ENCODE peak calls at places on chromosomes 3 and 15, in five cellular contexts. One of them, this sample, is unnamed.

GRCh38 chr15:22811640-22812039 is 25.2 kb downstream of the NIPA1 start:
- DNase-seq in AG04449: no peak
- DNase-seq in ACHN: peak; percentile 21
- DNase-seq in activated CD4-positive, alpha-beta T cell treated with anti-CD3 and anti-CD28 coated beads, Interleukin-2, amount 50 U/mL, for 48 hours: no peak
- DNase-seq in NCI-H345: peak; percentile 8
- DNase-seq in this sample: no peak

GRCh38 chr15:74541494-74542191 is 623 bp downstream of the ARID3B start:
- DNase-seq in AG04449: no peak
- DNase-seq in ACHN: peak; percentile 51
- DNase-seq in activated CD4-positive, alpha-beta T cell treated with anti-CD3 and anti-CD28 coated beads, Interleukin-2, amount 50 U/mL, for 48 hours: peak; percentile 68
- DNase-seq in NCI-H345: no peak
- DNase-seq in this sample: peak; percentile 19

GRCh38 chr3:65597225-65597951 is 441.3 kb downstream of the MAGI1 start:
- DNase-seq in NCI-H345: no peak
- DNase-seq in AG04449: no peak
- DNase-seq in activated CD4-positive, alpha-beta T cell treated with anti-CD3 and anti-CD28 coated beads, Interleukin-2, amount 50 U/mL, for 48 hours: no peak
- DNase-seq in ACHN: no peak
- DNase-seq in this sample: no peak

GRCh38 chr15:37788330-37788729 is 146.1 kb upstream of the TMCO5A start:
- DNase-seq in AG04449: no peak
- DNase-seq in activated CD4-positive, alpha-beta T cell treated with anti-CD3 and anti-CD28 coated beads, Interleukin-2, amount 50 U/mL, for 48 hours: no peak
- DNase-seq in ACHN: no peak
- DNase-seq in NCI-H345: no peak
- DNase-seq in this sample: no peak

GRCh38 chr15:50562735-50563640 is 16.5 kb upstream of the USP50 start:
- DNase-seq in NCI-H345: no peak
- DNase-seq in activated CD4-positive, alpha-beta T cell treated with anti-CD3 and anti-CD28 coated beads, Interleukin-2, amount 50 U/mL, for 48 hours: no peak
- DNase-seq in AG04449: no peak
- DNase-seq in ACHN: no peak
- DNase-seq in this sample: no peak

GRCh38 chr15:28886431-28887343 is 913 bp downstream of the APBA2 start:
- DNase-seq in activated CD4-positive, alpha-beta T cell treated with anti-CD3 and anti-CD28 coated beads, Interleukin-2, amount 50 U/mL, for 48 hours: no peak
- DNase-seq in AG04449: no peak
- DNase-seq in NCI-H345: no peak
- DNase-seq in ACHN: no peak
- DNase-seq in this sample: no peak

GRCh38 chr15:68983821-68984517 is 30.5 kb upstream of the NOX5 start:
- DNase-seq in ACHN: no peak
- DNase-seq in NCI-H345: no peak
- DNase-seq in AG04449: no peak
- DNase-seq in activated CD4-positive, alpha-beta T cell treated with anti-CD3 and anti-CD28 coated beads, Interleukin-2, amount 50 U/mL, for 48 hours: no peak
- DNase-seq in this sample: no peak

GRCh38 chr3:77321646-77322045 is 281.7 kb downstream of the ROBO2 start:
- DNase-seq in AG04449: no peak
- DNase-seq in activated CD4-positive, alpha-beta T cell treated with anti-CD3 and anti-CD28 coated beads, Interleukin-2, amount 50 U/mL, for 48 hours: no peak
- DNase-seq in NCI-H345: no peak
- DNase-seq in ACHN: no peak
- DNase-seq in this sample: no peak

GRCh38 chr3:111616417-111617105 is 21.4 kb upstream of the ZBED2 start:
- DNase-seq in activated CD4-positive, alpha-beta T cell treated with anti-CD3 and anti-CD28 coated beads, Interleukin-2, amount 50 U/mL, for 48 hours: peak; percentile 75
- DNase-seq in NCI-H345: no peak
- DNase-seq in AG04449: no peak
- DNase-seq in ACHN: no peak
- DNase-seq in this sample: no peak

GRCh38 chr15:29835301-29835700 is 13.0 kb upstream of the TJP1 start:
- DNase-seq in NCI-H345: no peak
- DNase-seq in ACHN: no peak
- DNase-seq in AG04449: no peak
- DNase-seq in activated CD4-positive, alpha-beta T cell treated with anti-CD3 and anti-CD28 coated beads, Interleukin-2, amount 50 U/mL, for 48 hours: no peak
- DNase-seq in this sample: no peak

GRCh38 chr3:126349611-126350501 is 7.4 kb downstream of the KLF15 start:
- DNase-seq in ACHN: no peak
- DNase-seq in NCI-H345: no peak
- DNase-seq in AG04449: no peak
- DNase-seq in activated CD4-positive, alpha-beta T cell treated with anti-CD3 and anti-CD28 coated beads, Interleukin-2, amount 50 U/mL, for 48 hours: no peak
- DNase-seq in this sample: no peak

GRCh38 chr3:159894386-159894785 is 94.2 kb upstream of the IL12A start:
- DNase-seq in ACHN: no peak
- DNase-seq in activated CD4-positive, alpha-beta T cell treated with anti-CD3 and anti-CD28 coated beads, Interleukin-2, amount 50 U/mL, for 48 hours: no peak
- DNase-seq in NCI-H345: no peak
- DNase-seq in AG04449: no peak
- DNase-seq in this sample: no peak

GRCh38 chr15:41801850-41802455 is 25.9 kb upstream of the JMJD7 start:
- DNase-seq in activated CD4-positive, alpha-beta T cell treated with anti-CD3 and anti-CD28 coated beads, Interleukin-2, amount 50 U/mL, for 48 hours: no peak
- DNase-seq in NCI-H345: no peak
- DNase-seq in AG04449: no peak
- DNase-seq in ACHN: no peak
- DNase-seq in this sample: no peak

GRCh38 chr3:127044996-127045395 is 62.1 kb downstream of the PLXNA1 start:
- DNase-seq in ACHN: peak; percentile 58
- DNase-seq in NCI-H345: peak; percentile 27
- DNase-seq in activated CD4-positive, alpha-beta T cell treated with anti-CD3 and anti-CD28 coated beads, Interleukin-2, amount 50 U/mL, for 48 hours: no peak
- DNase-seq in AG04449: no peak
- DNase-seq in this sample: peak; percentile 67

GRCh38 chr3:107794664-107795443 is 272.1 kb downstream of the BBX start:
- DNase-seq in activated CD4-positive, alpha-beta T cell treated with anti-CD3 and anti-CD28 coated beads, Interleukin-2, amount 50 U/mL, for 48 hours: no peak
- DNase-seq in ACHN: peak; percentile 17
- DNase-seq in NCI-H345: no peak
- DNase-seq in AG04449: no peak
- DNase-seq in this sample: no peak

GRCh38 chr3:183185696-183186095 is 23.2 kb upstream of the LAMP3 start:
- DNase-seq in AG04449: peak; percentile 59
- DNase-seq in NCI-H345: no peak
- DNase-seq in activated CD4-positive, alpha-beta T cell treated with anti-CD3 and anti-CD28 coated beads, Interleukin-2, amount 50 U/mL, for 48 hours: no peak
- DNase-seq in ACHN: no peak
- DNase-seq in this sample: no peak

This sample was measured in NCI-H1436.